ENCODE peak calls at places on chromosome 1, in nine cellular contexts. S is naive thymus-derived CD4-positive, alpha-beta T cell; P is hepatocyte; D is stimulated activated CD4-positive, alpha-beta T cell treated with anti-CD3 and anti-CD28 coated beads, TNF-alpha, amount 100 ng/mL, for 48 hours; K is NCI-H1436 treated with DMSO at 0.1 percent for 48 hours; J is Peyer's patch; N is GM12865; Y is Right ventricle myocardium superior; V is type B pancreatic cell. U is an unnamed sample.

GRCh38 chr1:146013566-146013937 is 8.0 kb downstream of the HJV start:
- DNase-seq in P (no peak), D (no peak), V (no peak), N (no peak), Y (no peak), K (no peak), J (no peak), S (no peak), U (no peak)

GRCh38 chr1:154420172-154420571 is 15.0 kb downstream of the IL6R start:
- DNase-seq in S (no peak), Y (peak), K (no peak), J (peak), P (peak), D (no peak), N (peak), V (no peak), U (peak)

GRCh38 chr1:10196991-10197390 is 13.4 kb upstream of the KIF1B start:
- DNase-seq in J (no peak), K (no peak), V (no peak), N (no peak), S (no peak), Y (no peak), P (no peak), D (no peak), U (no peak)

GRCh38 chr1:93908394-93909145 is 660 bp downstream of the GCLM start:
- DNase-seq in D (peak), Y (peak), J (peak), N (peak), V (peak), K (no peak), P (peak), S (peak), U (peak)

GRCh38 chr1:236659792-236660587 is 26.3 kb upstream of the ACTN2 start:
- DNase-seq in D (no peak), S (no peak), K (no peak), Y (no peak), J (no peak), V (no peak), P (no peak), N (no peak), U (no peak)

GRCh38 chr1:2388004-2388913 is 3.1 kb downstream of the MORN1 start:
- DNase-seq in S (no peak), J (no peak), K (no peak), Y (peak), D (no peak), N (no peak), V (no peak), P (no peak), U (peak)

GRCh38 chr1:44631333-44631646 is 43.0 kb downstream of the TMEM53 start:
- DNase-seq in V (no peak), N (no peak), D (peak), Y (no peak), K (no peak), P (no peak), J (no peak), S (no peak), U (no peak)

GRCh38 chr1:171142451-171143121 is 42.5 kb upstream of the FMO2 start:
- DNase-seq in K (peak), D (no peak), V (no peak), J (peak), P (peak), S (no peak), Y (no peak), N (no peak), U (no peak)

GRCh38 chr1:65339866-65340483 is 30.6 kb downstream of the DNAJC6 start:
- DNase-seq in V (no peak), S (no peak), K (no peak), P (no peak), N (no peak), Y (no peak), J (no peak), D (no peak), U (no peak)

GRCh38 chr1:91582431-91582921 is 81.8 kb downstream of the CDC7 start:
- DNase-seq in P (peak), V (no peak), Y (no peak), D (no peak), S (no peak), N (no peak), J (no peak), K (no peak), U (no peak)

GRCh38 chr1:52424757-52425265 is 20.4 kb downstream of the PRPF38A start:
- DNase-seq in J (no peak), Y (no peak), P (no peak), S (peak), V (no peak), K (no peak), D (no peak), N (no peak), U (no peak)

GRCh38 chr1:166063701-166064100 is 103.1 kb downstream of the FAM78B start:
- DNase-seq in V (no peak), P (no peak), Y (no peak), N (no peak), S (no peak), J (no peak), D (no peak), K (no peak), U (no peak)

GRCh38 chr1:50329332-50329932 is 93.8 kb downstream of the DMRTA2 start:
- DNase-seq in S (no peak), V (no peak), P (no peak), K (no peak), J (peak), D (no peak), Y (no peak), N (no peak), U (peak)

GRCh38 chr1:224132901-224133300 is 19.0 kb downstream of the FBXO28 start:
- DNase-seq in J (no peak), P (no peak), S (no peak), V (no peak), Y (no peak), N (no peak), D (no peak), K (no peak), U (no peak)

GRCh38 chr1:72283204-72284083 is 1.1 kb upstream of the NEGR1 start:
- DNase-seq in N (peak), D (no peak), Y (peak), P (peak), K (peak), S (peak), J (peak), V (peak), U (peak)

GRCh38 chr1:117567435-117567834 is 38.4 kb upstream of the TENT5C start:
- DNase-seq in Y (no peak), D (no peak), P (no peak), J (no peak), S (no peak), K (no peak), N (no peak), V (peak), U (no peak)

GRCh38 chr1:2583871-2584341 is 2.7 kb upstream of the PRXL2B start:
- DNase-seq in S (peak), P (peak), D (no peak), K (no peak), Y (peak), V (no peak), J (no peak), N (no peak), U (no peak)

GRCh38 chr1:50060279-50060678 is 36.5 kb upstream of the AGBL4 start:
- DNase-seq in K (no peak), N (no peak), S (no peak), D (no peak), J (no peak), P (no peak), V (no peak), Y (no peak), U (no peak)

U was measured in left colon.